ENCODE peak calls at places on chromosome 22, in six cellular contexts. D is glomerular endothelial cell; E is tibial nerve; R is T-helper 2 cell; P is substantia nigra; Z is effector CD8-positive, alpha-beta T cell. K is an unnamed sample.

GRCh38 chr22:32607086-32607485 is 132.5 kb downstream of the FBXO7 start:
- DNase-seq in D (no peak), E (no peak), R (no peak), P (no peak), Z (no peak), K (no peak)

GRCh38 chr22:23147632-23148387 is 2.5 kb downstream of the RAB36 start:
- DNase-seq in D (no peak), E (no peak), R (no peak), P (no peak), Z (no peak), K (no peak)

GRCh38 chr22:17868771-17869170 is 94.5 kb upstream of the BID start:
- DNase-seq in D (no peak), E (no peak), R (no peak), P (no peak), Z (no peak), K (no peak)

GRCh38 chr22:49567894-49568750 is 259.6 kb downstream of the BRD1 start:
- DNase-seq in D (no peak), E (no peak), R (no peak), P (no peak), Z (no peak), K (no peak)

GRCh38 chr22:31332886-31333285 is 13.3 kb downstream of the PATZ1 start:
- DNase-seq in D (no peak), E (no peak), R (no peak), P (no peak), Z (no peak), K (no peak)

GRCh38 chr22:36447634-36448033 is 33.8 kb downstream of the TXN2 start:
- DNase-seq in D (no peak), E (no peak), R (no peak), P (no peak), Z (no peak), K (no peak)

GRCh38 chr22:37501610-37502341 is 15.6 kb upstream of the MFNG start:
- DNase-seq in D (peak), E (peak), R (no peak), P (no peak), Z (no peak), K (no peak)

GRCh38 chr22:19022755-19023154 is 86.7 kb upstream of the PRODH start:
- DNase-seq in D (no peak), E (no peak), R (no peak), P (no peak), Z (no peak), K (no peak)

GRCh38 chr22:17655289-17655688 is 16.7 kb downstream of the BCL2L13 start:
- DNase-seq in D (no peak), E (no peak), R (no peak), P (no peak), Z (no peak), K (no peak)

GRCh38 chr22:43848366-43849171 is 13.7 kb downstream of the SULT4A1 start:
- DNase-seq in D (no peak), E (peak), R (no peak), P (no peak), Z (no peak), K (no peak)

GRCh38 chr22:50529416-50530279 is at the start of gene TYMP:
- DNase-seq in D (no peak), E (peak), R (peak), P (no peak), Z (no peak), K (no peak)

GRCh38 chr22:29011200-29011867 is 50.3 kb downstream of the C22orf31 start:
- DNase-seq in D (no peak), E (no peak), R (no peak), P (no peak), Z (no peak), K (no peak)

GRCh38 chr22:32106930-32107329 is 52.2 kb downstream of the C22orf42 start:
- DNase-seq in D (no peak), E (no peak), R (no peak), P (no peak), Z (no peak), K (no peak)

GRCh38 chr22:37544955-37545702 is 15.2 kb upstream of the CDC42EP1 start:
- DNase-seq in D (no peak), E (no peak), R (peak), P (peak), Z (peak), K (no peak)

GRCh38 chr22:29940526-29940925 is 57.6 kb downstream of the MTMR3 start:
- DNase-seq in D (no peak), E (no peak), R (no peak), P (no peak), Z (no peak), K (no peak)

GRCh38 chr22:50422961-50423815 is 51.6 kb downstream of the SBF1 start:
- DNase-seq in D (no peak), E (no peak), R (no peak), P (no peak), Z (no peak), K (no peak)

K was measured in D721Med.